ENCODE peak calls at places on chromosomes 16 and 17, in four cellular contexts. Z, Y, S and N are unnamed samples.

GRCh38 chr17:42276359-42276608 is at the start of gene STAT5B:
- DNase-seq in Z (no peak), Y (no peak), S (no peak), N (peak)

GRCh38 chr16:70691223-70692129 is 5.6 kb upstream of the MTSS2 start:
- DNase-seq in Z (peak), Y (no peak), S (peak), N (no peak)

GRCh38 chr17:81651692-81652091 is 4.7 kb downstream of the PDE6G start:
- DNase-seq in Z (no peak), Y (peak), S (peak), N (no peak)

GRCh38 chr16:85472514-85472913 is 140.6 kb upstream of the GSE1 start:
- DNase-seq in Z (no peak), Y (no peak), S (no peak), N (no peak)

GRCh38 chr17:48472485-48473281 is 42.7 kb upstream of the SKAP1 start:
- DNase-seq in Z (no peak), Y (peak), S (peak), N (no peak)

GRCh38 chr17:41894791-41895331 is 23.9 kb downstream of the ACLY start:
- DNase-seq in Z (no peak), Y (peak), S (peak), N (no peak)

GRCh38 chr17:18888766-18889290 is 30.9 kb downstream of the PRPSAP2 start:
- DNase-seq in Z (no peak), Y (no peak), S (no peak), N (no peak)

GRCh38 chr17:82213251-82214011 is 789 bp upstream of the CCDC57 start:
- DNase-seq in Z (no peak), Y (peak), S (peak), N (no peak)

GRCh38 chr17:21214777-21215541 is 998 bp upstream of the TMEM11 start:
- DNase-seq in Z (no peak), Y (peak), S (no peak), N (no peak)

GRCh38 chr16:10941127-10941933 is 938 bp downstream of the DEXI start:
- DNase-seq in Z (no peak), Y (peak), S (no peak), N (no peak)

GRCh38 chr16:73058221-73058615 is 10.3 kb upstream of the ZFHX3 start:
- DNase-seq in Z (no peak), Y (no peak), S (no peak), N (no peak)

GRCh38 chr16:73056911-73057310 is 9.0 kb upstream of the ZFHX3 start:
- DNase-seq in Z (no peak), Y (peak), S (no peak), N (no peak)

GRCh38 chr16:73056383-73056782 is 8.5 kb upstream of the ZFHX3 start:
- DNase-seq in Z (no peak), Y (no peak), S (no peak), N (no peak)

GRCh38 chr16:73058616-73059409 is 10.9 kb upstream of the ZFHX3 start:
- DNase-seq in Z (no peak), Y (peak), S (no peak), N (no peak)

GRCh38 chr16:73057369-73058210 is 9.7 kb upstream of the ZFHX3 start:
- DNase-seq in Z (no peak), Y (no peak), S (no peak), N (no peak)
- TF ChIP-seq CTCF in Z (no peak), Y (peak), S (peak), N (no peak)

DNA sequence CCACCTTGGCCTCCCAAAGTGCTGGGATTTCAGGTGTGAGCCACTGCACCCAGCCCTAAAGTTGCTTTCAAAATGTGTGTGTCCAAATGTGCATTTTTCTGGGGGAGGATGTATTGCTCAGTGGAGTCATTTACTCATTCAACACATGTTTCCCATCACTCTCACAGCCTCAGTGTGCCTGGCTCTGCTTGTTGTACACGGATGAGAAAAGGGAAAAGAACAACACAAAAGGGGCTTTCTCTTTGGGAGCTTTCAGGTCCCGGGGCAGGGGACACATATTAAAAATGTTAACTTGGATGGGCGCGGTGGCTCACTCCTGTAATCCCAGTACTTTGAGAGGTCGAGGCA is 1.7 kb upstream of the PPL start:
- DNase-seq in Z (no peak), Y (no peak), S (no peak), N (no peak)
- TF ChIP-seq CTCF in Z (no peak), Y (no peak), S (no peak), N (no peak)

DNA sequence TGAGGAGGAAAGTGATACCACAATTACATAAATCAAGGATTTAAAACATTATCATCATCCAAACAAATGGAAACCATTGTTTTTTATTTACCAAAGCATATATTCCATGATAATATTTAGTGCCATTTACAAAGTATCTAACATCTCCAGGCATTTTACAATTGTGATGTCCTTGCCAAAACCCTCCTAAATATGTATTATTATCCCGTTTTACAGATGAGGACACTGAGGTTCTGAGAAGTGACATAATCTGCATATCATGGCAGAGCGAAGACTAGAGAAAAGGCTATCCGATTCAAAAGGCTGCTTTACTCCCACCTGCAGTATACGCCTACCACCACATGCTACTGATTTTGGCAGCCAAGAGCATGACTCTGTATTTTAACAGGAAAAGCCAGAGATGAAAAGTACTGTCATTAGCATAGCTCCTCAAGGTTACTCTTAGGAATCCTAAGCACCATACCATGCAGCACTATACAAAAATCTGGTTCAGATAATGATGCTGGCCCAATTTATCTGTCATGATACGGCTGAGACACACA is 301.4 kb downstream of the CA10 start:
- DNase-seq in Z (no peak), Y (peak), S (no peak), N (no peak)
- TF ChIP-seq CTCF in Z (no peak), Y (no peak), S (no peak), N (no peak)

GRCh38 chr16:58499615-58500328 is at the start of gene NDRG4:
- DNase-seq in Z (no peak), Y (peak), S (peak), N (peak)

GRCh38 chr16:58502217-58502921 is 2.4 kb downstream of the NDRG4 start:
- DNase-seq in Z (no peak), Y (no peak), S (no peak), N (no peak)

GRCh38 chr16:58503166-58503862 is 3.4 kb downstream of the NDRG4 start:
- DNase-seq in Z (no peak), Y (no peak), S (no peak), N (no peak)

GRCh38 chr16:58500329-58501241 is 642 bp downstream of the NDRG4 start:
- DNase-seq in Z (no peak), Y (no peak), S (no peak), N (no peak)

GRCh38 chr16:58501242-58502131 is 1.5 kb downstream of the NDRG4 start:
- DNase-seq in Z (no peak), Y (no peak), S (no peak), N (no peak)
- TF ChIP-seq CTCF in Z (no peak), Y (no peak), S (no peak), N (no peak)

GRCh38 chr17:36934144-36934758 is 3.0 kb upstream of the LHX1 start:
- DNase-seq in Z (no peak), Y (no peak), S (no peak), N (no peak)
- TF ChIP-seq CTCF in Z (no peak), Y (no peak), S (no peak), N (no peak)

GRCh38 chr16:1823821-1824220 is 2.8 kb downstream of the HAGH start:
- DNase-seq in Z (no peak), Y (peak), S (peak), N (peak)

GRCh38 chr16:1828645-1829410 is 1.8 kb downstream of the FAHD1 start:
- DNase-seq in Z (no peak), Y (no peak), S (no peak), N (no peak)

GRCh38 chr16:1825864-1826690 is 548 bp downstream of the HAGH start:
- DNase-seq in Z (no peak), Y (peak), S (peak), N (peak)

GRCh38 chr16:1825381-1825863 is 1.2 kb downstream of the HAGH start:
- DNase-seq in Z (no peak), Y (no peak), S (no peak), N (no peak)

DNA sequence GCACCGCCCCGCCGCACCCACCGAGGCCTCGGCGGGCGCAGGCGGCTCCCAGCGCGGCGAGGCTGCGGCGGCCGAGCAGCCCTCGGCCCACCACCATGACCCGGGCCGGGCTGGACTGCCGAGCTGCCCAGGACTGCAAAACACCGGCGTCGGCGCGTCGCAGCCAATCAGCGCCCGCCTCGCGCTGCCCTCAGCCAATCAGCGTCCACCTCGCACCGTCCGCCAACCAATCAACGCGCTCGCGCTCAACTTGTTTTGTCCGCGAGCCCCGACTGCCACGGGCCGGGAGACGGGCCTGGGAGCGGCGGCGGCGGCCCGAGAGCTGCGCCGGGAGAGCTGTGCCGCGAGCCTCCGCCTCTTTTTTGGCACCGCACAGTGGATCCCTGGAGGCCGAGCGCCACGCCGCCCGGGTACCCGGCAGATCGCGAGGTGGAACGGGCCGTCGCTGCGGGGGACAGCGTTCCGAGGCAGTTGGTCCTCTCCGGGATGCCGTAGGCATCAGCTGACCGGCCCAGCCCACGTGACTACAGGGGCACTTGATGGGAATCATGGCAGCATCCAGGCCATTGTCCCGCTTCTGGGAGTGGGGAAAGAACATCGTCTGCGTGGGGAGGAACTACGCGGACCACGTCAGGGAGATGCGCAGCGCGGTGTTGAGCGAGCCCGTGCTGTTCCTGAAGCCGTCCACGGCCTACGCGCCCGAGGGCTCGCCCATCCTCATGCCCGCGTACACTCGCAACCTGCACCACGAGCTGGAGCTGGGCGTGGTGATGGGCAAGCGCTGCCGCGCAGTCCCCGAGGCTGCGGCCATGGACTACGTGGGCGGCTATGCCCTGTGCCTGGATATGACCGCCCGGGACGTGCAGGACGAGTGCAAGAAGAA is at the start of the genes FAHD1 and HAGH:
- DNase-seq in Z (peak), Y (peak), S (peak), N (peak)
- TF ChIP-seq CTCF in Z (no peak), Y (no peak), S (no peak), N (no peak)

DNA sequence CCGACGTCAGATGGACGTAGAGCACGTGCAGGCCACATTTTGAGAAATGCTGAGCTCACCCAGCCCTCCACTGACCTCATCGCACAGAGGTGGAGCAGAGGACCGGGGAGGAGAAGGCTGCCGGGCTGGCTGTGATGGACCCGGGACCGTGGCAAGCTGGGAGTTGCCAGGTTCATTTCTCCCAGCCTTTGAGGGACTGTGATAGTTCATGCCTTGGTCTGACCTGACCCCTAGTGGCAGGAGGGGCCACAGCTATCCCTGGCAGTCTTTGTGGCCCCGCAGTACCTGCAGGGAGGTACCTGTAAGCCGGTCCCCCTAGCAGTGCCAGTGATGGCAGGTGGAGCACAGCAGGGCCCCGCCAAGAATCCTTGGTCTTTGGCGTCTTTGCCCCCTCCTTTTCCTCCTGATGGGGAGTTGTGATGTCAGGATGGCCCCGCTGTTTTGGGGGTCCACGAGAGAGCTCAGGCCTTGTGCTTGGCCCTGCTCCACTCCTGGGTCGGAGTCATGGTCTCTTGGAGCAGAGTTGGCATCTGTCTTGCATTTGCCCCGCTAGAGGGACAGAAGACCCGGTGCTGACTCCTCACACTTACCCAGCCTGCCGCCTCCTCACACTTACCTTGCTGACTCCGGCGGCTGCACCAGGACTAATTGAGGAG is 50.4 kb downstream of the OR1D5 start:
- DNase-seq in Z (no peak), Y (peak), S (peak), N (peak)
- TF ChIP-seq CTCF in Z (peak), Y (peak), S (peak), N (peak)